ENCODE peak calls at places on chromosomes 2 and 18, in four cellular contexts. V is kidney; O is neural progenitor cell; W is CD8-positive, alpha-beta T cell. E is an unnamed sample.
A peak's percentile ranks its signal among the peaks of the same experiment; 100 is the strongest.

GRCh38 chr2:112644155-112644932 is 1.4 kb upstream of the SLC20A1 start:
- DNase-seq in W (no peak), O (peak; percentile 30), V (no peak), E (no peak)

GRCh38 chr2:69335291-69335690 is 51.7 kb downstream of the GFPT1 start:
- DNase-seq in W (no peak), O (no peak), V (no peak), E (no peak)

GRCh38 chr2:241945311-241945710 is 75.8 kb downstream of the RTP5 start:
- DNase-seq in W (no peak), O (no peak), V (no peak), E (no peak)

GRCh38 chr2:236576053-236576452 is 6.4 kb downstream of the ACKR3 start:
- DNase-seq in W (no peak), O (peak; percentile 85), V (no peak), E (no peak)

GRCh38 chr18:10032331-10032979 is 118.6 kb downstream of the VAPA start:
- DNase-seq in W (peak; percentile 38), O (peak; percentile 73), V (peak; percentile 82), E (no peak)

GRCh38 chr2:186561467-186562208 is 28.2 kb upstream of the ITGAV start:
- DNase-seq in V (no peak), W (no peak), O (no peak), E (no peak)

GRCh38 chr2:45168731-45169338 is 159.6 kb upstream of the SIX2 start:
- DNase-seq in W (no peak), O (peak; percentile 71), V (no peak), E (no peak)

GRCh38 chr18:62324355-62324828 is 718 bp upstream of the TNFRSF11A start:
- DNase-seq in V (no peak), O (peak; percentile 28), W (no peak), E (no peak)

GRCh38 chr2:201471732-201472395 is 20.3 kb downstream of the STRADB start:
- DNase-seq in V (no peak), O (no peak), W (no peak), E (no peak)

GRCh38 chr2:215784371-215784783 is 229.0 kb downstream of the MREG start:
- DNase-seq in W (no peak), O (no peak), V (no peak), E (no peak)

GRCh38 chr2:160014227-160014626 is 48.2 kb downstream of the PLA2R1 start:
- DNase-seq in O (no peak), V (no peak), W (no peak), E (no peak)

GRCh38 chr2:75896779-75897366 is 186.2 kb upstream of the GCFC2 start:
- DNase-seq in O (peak; percentile 81), W (no peak), V (no peak), E (peak; percentile 79)

GRCh38 chr2:77768508-77768907 is 246.3 kb upstream of the LRRTM4 start:
- DNase-seq in V (no peak), W (no peak), O (no peak), E (no peak)

GRCh38 chr2:148814143-148814852 is 60.7 kb upstream of the KIF5C start:
- DNase-seq in W (no peak), O (no peak), V (no peak), E (peak; percentile 42)

GRCh38 chr2:122935506-122935905 is 1089.6 kb upstream of the CNTNAP5 start:
- DNase-seq in V (no peak), W (no peak), O (no peak), E (no peak)

GRCh38 chr2:169664600-169664977 is 29.6 kb downstream of the CFAP210 start:
- DNase-seq in V (no peak), O (no peak), W (no peak), E (no peak)

GRCh38 chr2:14303366-14304115 is 329.0 kb upstream of the LRATD1 start:
- DNase-seq in V (no peak), O (no peak), W (no peak), E (peak; percentile 51)

GRCh38 chr2:221074238-221074637 is 497.9 kb downstream of the EPHA4 start:
- DNase-seq in W (no peak), V (no peak), O (no peak), E (no peak)

GRCh38 chr2:105376010-105376409 is 22.8 kb downstream of the FHL2 start:
- DNase-seq in W (no peak), O (no peak), V (no peak), E (no peak)

GRCh38 chr2:147182260-147182659 is 662.6 kb upstream of the ACVR2A start:
- DNase-seq in V (peak; percentile 30), O (no peak), W (peak; percentile 35), E (peak; percentile 88)

GRCh38 chr2:131413148-131413747 is 49.3 kb upstream of the RAB6D start:
- DNase-seq in O (peak; percentile 69), W (no peak), V (no peak), E (peak; percentile 74)

GRCh38 chr2:127449439-127449838 is 31.2 kb downstream of the PROC start:
- DNase-seq in V (no peak), W (no peak), O (peak; percentile 34), E (no peak)

GRCh38 chr2:98346259-98347236 is at the start of gene CNGA3:
- DNase-seq in O (peak; percentile 80), W (no peak), V (no peak), E (no peak)
- H3K4me3 ChIP-seq in O (peak within 1 kb of the TSS; percentile 47), W (no peak within 1 kb of the TSS), V (no peak within 1 kb of the TSS), E (no peak within 1 kb of the TSS)

GRCh38 chr2:23597687-23598086 is 212.7 kb downstream of the KLHL29 start:
- DNase-seq in O (no peak), W (no peak), V (no peak), E (no peak)

GRCh38 chr2:23596316-23596885 is 211.4 kb downstream of the KLHL29 start:
- DNase-seq in V (no peak), W (no peak), O (no peak), E (no peak)

GRCh38 chr2:23595021-23595420 is 210.0 kb downstream of the KLHL29 start:
- DNase-seq in O (no peak), W (no peak), V (no peak), E (no peak)

GRCh38 chr2:23594079-23594494 is 209.1 kb downstream of the KLHL29 start:
- DNase-seq in V (peak; percentile 44), O (no peak), W (no peak), E (no peak)

DNA sequence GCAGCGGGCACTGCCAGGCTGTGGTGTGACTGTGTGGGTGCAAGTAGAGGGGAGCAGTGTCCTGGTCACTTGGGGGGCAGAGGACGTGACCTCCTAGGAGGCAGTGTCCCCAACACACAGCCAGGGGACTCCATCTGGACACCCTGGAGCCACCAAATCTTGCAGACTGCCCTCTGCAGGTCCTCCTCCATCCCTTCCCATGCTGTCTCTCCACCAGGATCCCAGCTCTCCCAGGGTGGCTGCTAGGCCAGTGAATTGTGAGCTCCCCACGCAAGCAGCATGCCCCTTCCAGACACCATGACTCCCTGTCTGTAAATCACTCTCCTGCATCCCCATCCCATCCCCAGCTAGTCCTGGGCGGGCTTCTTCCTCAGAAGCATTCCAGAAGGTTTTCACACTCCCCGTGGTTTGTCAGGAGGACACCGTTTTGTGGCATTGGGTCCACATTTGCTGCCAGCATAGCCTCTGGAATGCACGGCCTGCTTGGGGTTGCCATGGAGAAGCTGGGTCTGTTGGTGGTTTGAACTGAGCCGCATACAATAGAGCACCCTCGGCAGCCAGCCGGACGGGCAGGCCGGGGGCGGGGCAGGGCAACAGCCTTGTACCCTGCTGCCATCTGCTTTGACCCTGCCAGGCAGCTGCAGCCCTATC is 210.7 kb downstream of the KLHL29 start:
- DNase-seq in W (no peak), V (peak; percentile 63), O (peak; percentile 76), E (no peak)
- TF ChIP-seq CTCF in W (no peak), V (no peak), O (no peak), E (no peak)

DNA sequence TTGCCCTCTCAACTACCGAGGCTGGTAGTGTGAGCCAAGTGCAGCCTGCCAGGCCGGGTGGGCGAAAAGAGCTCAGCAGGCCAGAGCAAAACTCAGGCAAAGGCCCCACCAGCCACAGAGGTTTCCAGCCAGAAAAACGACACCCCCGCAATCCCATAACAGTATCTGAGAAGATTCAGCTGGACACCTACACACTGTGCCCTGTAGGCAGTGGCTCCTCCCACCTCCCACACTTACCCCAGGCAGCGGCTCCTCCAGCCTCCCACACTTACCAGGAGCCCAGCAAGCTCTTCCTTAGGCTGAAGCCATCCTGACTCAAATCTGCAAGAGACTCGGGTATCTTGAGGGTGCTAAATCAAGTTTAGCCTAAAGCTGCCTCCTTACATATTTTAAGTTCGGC is 15.6 kb upstream of the TMEM18 start:
- DNase-seq in W (no peak), V (no peak), O (no peak), E (no peak)
- H3K4me3 ChIP-seq in W (no peak overlapping the region), V (no peak overlapping the region), O (no peak overlapping the region), E (no peak overlapping the region)

GRCh38 chr2:115880558-115880957 is 1438.1 kb downstream of the DPP10 start:
- DNase-seq in O (peak; percentile 10), V (no peak), W (no peak), E (no peak)
- TF ChIP-seq CTCF in O (peak; percentile 51), V (no peak), W (no peak), E (no peak)

GRCh38 chr2:219038600-219038999 is 2.7 kb downstream of the CFAP65 start:
- DNase-seq in W (no peak), V (peak; percentile 34), O (no peak), E (no peak)

GRCh38 chr2:219037783-219038549 is 3.4 kb downstream of the CFAP65 start:
- DNase-seq in W (no peak), V (peak; percentile 38), O (no peak), E (no peak)

GRCh38 chr2:219042750-219043149 is 1.4 kb upstream of the CFAP65 start:
- DNase-seq in O (no peak), W (no peak), V (no peak), E (no peak)

GRCh38 chr2:219042157-219042556 is 841 bp upstream of the CFAP65 start:
- DNase-seq in W (no peak), V (no peak), O (no peak), E (no peak)

GRCh38 chr2:219041252-219041651 is at the start of gene CFAP65:
- DNase-seq in O (peak; percentile 83), W (no peak), V (peak; percentile 54), E (peak; percentile 34)
- H3K4me3 ChIP-seq in O (peak within 1 kb of the TSS; percentile 63), W (no peak within 1 kb of the TSS), V (peak within 1 kb of the TSS; percentile 63), E (no peak within 1 kb of the TSS)

GRCh38 chr2:28338046-28338753 is 54.5 kb upstream of the FOSL2 start:
- DNase-seq in V (peak; percentile 87), O (peak; percentile 66), W (no peak), E (no peak)
- TF ChIP-seq CTCF in V (no peak), O (no peak), W (no peak), E (no peak)

DNA sequence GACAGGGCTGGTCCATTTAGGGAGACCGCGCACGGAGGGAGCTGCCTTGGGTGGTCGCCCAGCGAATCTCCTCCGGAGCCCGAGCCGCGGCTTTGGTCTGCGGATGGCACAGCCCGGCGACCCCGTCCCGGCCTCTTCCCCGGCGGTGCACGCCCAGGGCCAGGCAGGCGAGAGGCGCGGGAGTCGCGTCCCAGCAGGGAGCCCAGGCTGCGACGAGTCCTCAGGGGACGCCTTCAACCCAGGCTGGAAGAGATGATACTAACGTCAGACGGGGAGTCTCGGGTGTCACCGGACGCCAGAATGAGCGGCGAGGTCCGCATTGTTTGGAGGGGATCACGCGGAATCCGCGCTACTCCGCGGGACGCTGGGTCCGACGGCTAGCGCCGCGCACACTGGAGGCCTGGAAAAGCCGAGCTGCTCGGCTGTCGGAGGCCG is 909 bp upstream of the CRACDL start:
- DNase-seq in O (peak; percentile 81), V (peak; percentile 61), W (no peak), E (no peak)
- H3K4me3 ChIP-seq in O (peak overlapping the region; percentile 58), V (peak overlapping the region; percentile 43), W (peak overlapping the region; percentile 12), E (no peak overlapping the region)

GRCh38 chr2:227480528-227480927 is 8.6 kb downstream of the AGFG1 start:
- DNase-seq in O (no peak), V (no peak), W (no peak), E (peak; percentile 67)
- TF ChIP-seq CTCF in O (no peak), V (no peak), W (no peak), E (no peak)